ENCODE peak calls at places on chromosomes 13 and 19, in eight cellular contexts. M is ascending aorta, N is pancreas, Y is fibroblast of lung, E is SK-N-SH, U is lung, S is endodermal cell, V is tibial artery. I is an unnamed sample. For H3K9me3, the result is how much of the 10 kb centered on the place peaks cover.

GRCh38 chr13:80361883-80362327 is 21.0 kb upstream of the SPRY2 start:
- DNase-seq in Y (no peak), N (no peak), M (no peak), E (no peak), S (peak), U (no peak), V (no peak), I (no peak)

GRCh38 chr13:91739751-91740150 is 341.3 kb downstream of the GPC5 start:
- DNase-seq in E (no peak), M (no peak), Y (no peak), S (peak), U (no peak), V (no peak), N (no peak), I (no peak)

GRCh38 chr13:41610426-41610825 is 153.1 kb downstream of the RGCC start:
- DNase-seq in U (peak), S (no peak), E (no peak), N (no peak), M (no peak), V (no peak), Y (peak), I (peak)

GRCh38 chr19:54247106-54247930 is 4.7 kb upstream of the LILRA6 start:
- DNase-seq in N (no peak), E (no peak), M (no peak), U (no peak), Y (no peak), S (peak), V (no peak), I (no peak)

GRCh38 chr13:112997188-112998135 is 28.4 kb downstream of the MCF2L start:
- DNase-seq in S (no peak), E (no peak), M (no peak), V (no peak), U (no peak), Y (no peak), N (no peak), I (no peak)

GRCh38 chr13:20607015-20607414 is 40.1 kb downstream of the IFT88 start:
- DNase-seq in E (no peak), U (no peak), V (no peak), M (no peak), S (no peak), N (no peak), Y (no peak), I (no peak)

GRCh38 chr13:99528547-99528946 is 27.3 kb downstream of the TM9SF2 start:
- DNase-seq in S (no peak), Y (peak), M (no peak), N (no peak), U (no peak), E (no peak), V (no peak), I (no peak)

GRCh38 chr19:14198384-14199376 is 7.3 kb downstream of the ADGRL1 start:
- DNase-seq in M (no peak), U (no peak), N (no peak), Y (peak), E (peak), V (no peak), S (peak), I (no peak)

GRCh38 chr19:13856530-13856929 is 20.4 kb upstream of the NANOS3 start:
- DNase-seq in V (no peak), Y (no peak), N (no peak), U (no peak), E (no peak), M (no peak), S (no peak), I (no peak)

GRCh38 chr19:50602935-50603334 is 34.7 kb upstream of the LRRC4B start:
- DNase-seq in N (no peak), V (no peak), Y (no peak), S (no peak), M (no peak), U (no peak), E (no peak), I (no peak)

GRCh38 chr19:39502640-39503417 is 4.1 kb downstream of the DLL3 start:
- DNase-seq in N (peak), V (no peak), U (peak), M (peak), Y (peak), E (peak), S (peak), I (no peak)

GRCh38 chr19:49160450-49161189 is 3.0 kb downstream of the TRPM4 start:
- DNase-seq in E (no peak), V (no peak), N (no peak), U (no peak), S (no peak), Y (no peak), M (no peak), I (no peak)

GRCh38 chr13:83350569-83350968 is 531.7 kb downstream of the SLITRK1 start:
- DNase-seq in N (no peak), Y (peak), V (no peak), S (no peak), E (no peak), U (no peak), M (no peak), I (no peak)

GRCh38 chr19:53055117-53055516 is 10.6 kb downstream of the ERVV-2 start:
- DNase-seq in U (no peak), S (no peak), Y (no peak), E (no peak), N (no peak), V (no peak), M (no peak), I (no peak)

DNA sequence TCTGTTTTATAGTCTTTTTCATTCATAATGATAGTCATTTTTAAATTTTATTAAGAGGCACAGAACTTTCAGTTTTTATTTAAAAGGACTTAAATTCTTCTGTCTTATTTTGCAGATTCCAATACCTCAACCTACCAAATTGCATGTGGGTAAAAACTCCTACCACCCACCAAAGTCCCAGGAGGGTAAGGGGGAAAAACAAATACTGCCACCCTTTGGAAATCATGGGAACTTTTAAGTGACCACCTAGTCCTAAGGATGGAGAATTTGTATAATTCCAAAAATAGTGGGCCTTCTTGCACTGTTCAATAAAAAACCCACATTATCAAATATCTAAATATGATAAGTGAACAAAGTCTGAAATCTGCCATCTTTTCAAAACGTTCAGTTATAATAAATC is 9.7 kb downstream of the SUPT20H start:
- DNase-seq in E (no peak), N (no peak), Y (no peak), V (no peak), M (no peak), S (no peak), U (no peak), I (no peak)
- TF ChIP-seq CTCF in E (peak), N (no peak), Y (no peak), V (no peak), M (no peak), S (peak), U (no peak), I (peak)

DNA sequence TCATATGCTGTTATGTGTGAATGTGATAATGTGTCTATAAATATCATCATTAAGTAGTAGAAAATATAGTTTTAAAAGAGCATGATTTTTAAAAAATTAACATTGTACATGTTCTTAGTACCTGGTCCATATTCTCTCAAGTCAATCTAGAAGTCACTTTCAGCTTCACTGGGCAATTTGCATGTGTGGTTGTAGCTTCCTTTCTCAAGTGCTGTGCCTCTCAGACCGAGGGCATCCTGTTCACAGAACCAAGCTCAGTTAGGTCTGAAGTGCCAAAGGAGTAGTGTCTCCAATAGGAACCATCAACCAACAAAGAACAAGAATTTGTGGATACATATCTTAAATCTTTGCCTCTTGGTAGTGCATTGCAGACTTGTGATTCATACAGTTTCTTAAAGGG is 541.8 kb upstream of the SLC10A2 start:
- DNase-seq in E (no peak), S (no peak), V (no peak), U (no peak), M (no peak), Y (no peak), N (no peak), I (no peak)
- H3K9me3 ChIP-seq in E (under half), S (under half), V (under half), U (under half), M (under half), Y (under half), N (under half), I (under half)

DNA sequence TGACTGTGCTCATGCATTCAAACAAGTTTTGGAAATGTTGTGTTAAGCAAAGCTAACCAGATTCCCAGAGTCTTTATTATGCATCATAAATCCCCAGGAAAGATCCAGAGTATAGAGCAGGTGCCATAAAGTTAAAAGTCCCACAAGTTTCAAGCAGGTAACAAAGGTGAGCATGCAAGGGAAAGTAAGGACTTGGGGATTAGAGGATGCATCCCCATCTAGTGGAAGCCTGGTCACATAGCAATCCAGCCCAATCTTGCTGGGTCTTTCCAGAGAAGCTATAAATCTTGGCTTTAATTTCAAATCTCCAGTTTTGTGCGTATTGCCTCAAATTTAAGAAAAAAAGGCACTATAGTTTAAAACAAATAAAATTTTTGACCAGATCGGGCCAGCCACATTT is 72.7 kb downstream of the ZNF254 start:
- DNase-seq in S (peak), N (no peak), E (peak), V (no peak), U (no peak), Y (peak), M (no peak), I (no peak)
- TF ChIP-seq CTCF in S (peak), N (no peak), E (peak), V (no peak), U (no peak), Y (peak), M (no peak), I (peak)

GRCh38 chr19:22327321-22327720 is 41.1 kb downstream of the ZNF729 start:
- DNase-seq in N (no peak), M (no peak), V (no peak), E (no peak), S (no peak), Y (no peak), U (no peak), I (no peak)

GRCh38 chr19:22331521-22331920 is 45.3 kb downstream of the ZNF729 start:
- DNase-seq in E (no peak), V (no peak), M (no peak), N (no peak), U (no peak), S (no peak), Y (no peak), I (no peak)

DNA sequence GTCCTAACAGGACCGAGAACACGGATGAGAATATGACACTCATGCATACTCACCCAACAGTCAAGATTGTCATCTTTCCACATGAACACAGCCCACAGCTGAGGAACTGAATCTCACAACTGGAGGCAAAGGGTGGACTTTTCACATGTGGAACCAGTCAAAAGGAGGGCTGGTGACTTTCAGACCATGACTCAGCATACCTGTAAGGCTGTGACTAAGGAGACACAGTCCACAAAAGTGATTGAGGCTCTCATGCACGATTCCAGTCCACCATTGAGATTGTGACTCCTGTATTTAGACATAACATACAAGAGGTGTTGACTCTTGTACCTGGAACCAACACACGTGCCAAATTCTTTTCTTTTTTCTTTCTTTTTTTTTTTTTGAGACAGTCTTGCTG is 40.0 kb downstream of the ZNF729 start:
- DNase-seq in Y (no peak), E (no peak), S (no peak), N (no peak), U (no peak), V (no peak), M (no peak), I (no peak)
- H3K9me3 ChIP-seq in Y (under half), E (under half), S (half or more), N (under half), U (under half), V (under half), M (under half), I (half or more)